ENCODE peak calls at places on chromosomes 7 and 10, in four cellular contexts. N is MCF 10A, M is IMR-90, P is ovary. R is an unnamed sample.

GRCh38 chr10:609868-610545 is 79.5 kb downstream of the DIP2C start:
- DNase-seq in N (no peak), M (no peak), P (no peak), R (no peak)

GRCh38 chr7:47666164-47666862 is 84.4 kb upstream of the TNS3 start:
- DNase-seq in N (no peak), M (peak), P (no peak), R (no peak)

GRCh38 chr10:33979195-33979594 is 644.7 kb upstream of the NRP1 start:
- DNase-seq in N (no peak), M (no peak), P (no peak), R (no peak)

GRCh38 chr7:128112781-128113221 is 81.6 kb upstream of the LRRC4 start:
- DNase-seq in N (no peak), M (no peak), P (no peak), R (peak)

GRCh38 chr10:71223365-71224058 is 11.1 kb downstream of the UNC5B start:
- DNase-seq in N (no peak), M (no peak), P (no peak), R (no peak)

GRCh38 chr7:82163586-82163985 is 280.0 kb downstream of the CACNA2D1 start:
- DNase-seq in N (no peak), M (no peak), P (no peak), R (no peak)

GRCh38 chr7:79555571-79555970 is 102.1 kb upstream of the MAGI2 start:
- DNase-seq in N (no peak), M (no peak), P (no peak), R (no peak)

GRCh38 chr7:149266451-149266850 is 4.5 kb downstream of the ZNF783 start:
- DNase-seq in N (no peak), M (no peak), P (no peak), R (no peak)

GRCh38 chr10:118569241-118569881 is 26.1 kb downstream of the PRLHR start:
- DNase-seq in N (peak), M (peak), P (no peak), R (no peak)

GRCh38 chr10:107966817-107967216 is 802.3 kb upstream of the SORCS1 start:
- DNase-seq in N (no peak), M (no peak), P (no peak), R (no peak)

GRCh38 chr10:70662362-70663220 is 9.7 kb upstream of the ADAMTS14 start:
- DNase-seq in N (no peak), M (peak), P (no peak), R (no peak)

GRCh38 chr7:120714945-120715344 is 143.0 kb downstream of the TSPAN12 start:
- DNase-seq in N (peak), M (no peak), P (no peak), R (no peak)

GRCh38 chr7:5591547-5591899 is 167.9 kb upstream of the TNRC18 start:
- DNase-seq in N (peak), M (peak), P (peak), R (no peak)

GRCh38 chr10:6068422-6068821 is 6.3 kb upstream of the IL2RA start:
- DNase-seq in N (no peak), M (no peak), P (no peak), R (no peak)

GRCh38 chr10:129391464-129391863 is 75.6 kb upstream of the MGMT start:
- DNase-seq in N (no peak), M (no peak), P (no peak), R (no peak)

GRCh38 chr7:32490127-32490796 is at the start of gene LSM5:
- DNase-seq in N (peak), M (peak), P (peak), R (peak)

GRCh38 chr7:68429376-68430117 is 1168.7 kb upstream of the AUTS2 start:
- DNase-seq in N (no peak), M (no peak), P (no peak), R (no peak)

GRCh38 chr10:24718031-24718855 is 5.4 kb downstream of the ARHGAP21 start:
- DNase-seq in N (peak), M (peak), P (no peak), R (no peak)

GRCh38 chr7:11192506-11192905 is 218.8 kb downstream of the PHF14 start:
- DNase-seq in N (no peak), M (peak), P (no peak), R (no peak)

GRCh38 chr7:28409716-28410627 is 2.3 kb upstream of the CREB5 start:
- DNase-seq in N (peak), M (peak), P (peak), R (peak)

GRCh38 chr7:16592395-16592794 is 53.2 kb downstream of the ANKMY2 start:
- DNase-seq in N (no peak), M (peak), P (no peak), R (no peak)

GRCh38 chr7:151566897-151567320 is 47.2 kb upstream of the RHEB start:
- DNase-seq in N (peak), M (peak), P (no peak), R (no peak)

GRCh38 chr7:133871757-133872156 is 255.4 kb upstream of the LRGUK start:
- DNase-seq in N (no peak), M (no peak), P (no peak), R (no peak)

GRCh38 chr7:128672927-128673517 is 930 bp downstream of the GARIN1A start:
- DNase-seq in N (peak), M (peak), P (no peak), R (no peak)

GRCh38 chr10:24008164-24009066 is 200.5 kb upstream of the KIAA1217 start:
- DNase-seq in N (peak), M (no peak), P (no peak), R (no peak)

GRCh38 chr7:151745090-151745638 is 131.8 kb downstream of the PRKAG2 start:
- DNase-seq in N (peak), M (peak), P (no peak), R (no peak)

GRCh38 chr10:131885391-131886165 is 15.2 kb upstream of the PPP2R2D start:
- DNase-seq in N (peak), M (peak), P (peak), R (no peak)

GRCh38 chr10:55858730-55859129 is 502.3 kb downstream of the ZWINT start:
- DNase-seq in N (no peak), M (no peak), P (no peak), R (no peak)

GRCh38 chr7:142815099-142815498 is 39.8 kb upstream of the EPHB6 start:
- DNase-seq in N (no peak), M (no peak), P (no peak), R (no peak)

GRCh38 chr7:151895695-151896485 is 19.0 kb upstream of the PRKAG2 start:
- DNase-seq in N (peak), M (no peak), P (no peak), R (no peak)

GRCh38 chr7:158863611-158864506 is 7.5 kb downstream of the DYNC2I1 start:
- DNase-seq in N (peak), M (peak), P (peak), R (peak)

GRCh38 chr7:135195968-135196629 is 15.2 kb downstream of the WDR91 start:
- DNase-seq in N (no peak), M (no peak), P (no peak), R (no peak)

GRCh38 chr10:94397549-94398370 is 4.6 kb upstream of the TBC1D12 start:
- DNase-seq in N (no peak), M (peak), P (no peak), R (no peak)

GRCh38 chr7:1022801-1023465 is 21.4 kb upstream of the GPR146 start:
- DNase-seq in N (no peak), M (no peak), P (no peak), R (no peak)